ENCODE peak calls at places on chromosomes 3 and 15, in ten cellular contexts. One of them, this sample, is unnamed.

GRCh38 chr15:63504979-63505841 is 817 bp downstream of the USP3 start:
- DNase-seq in AG04450: no peak
- DNase-seq in HepG2: peak; percentile 64
- DNase-seq in bronchial epithelial cell: peak; percentile 45
- DNase-seq in foreskin fibroblast: no peak
- DNase-seq in tibial artery: peak; percentile 58
- DNase-seq in esophagus squamous epithelium: no peak
- DNase-seq in psoas muscle: peak; percentile 51
- DNase-seq in aorta: peak; percentile 83
- DNase-seq in PC-3: peak; percentile 47
- DNase-seq in this sample: peak; percentile 45

GRCh38 chr3:74613566-74613965 is 893 bp downstream of the CNTN3 start:
- DNase-seq in AG04450: no peak
- DNase-seq in HepG2: no peak
- DNase-seq in bronchial epithelial cell: no peak
- DNase-seq in foreskin fibroblast: no peak
- DNase-seq in tibial artery: no peak
- DNase-seq in esophagus squamous epithelium: no peak
- DNase-seq in psoas muscle: no peak
- DNase-seq in aorta: no peak
- DNase-seq in PC-3: no peak
- DNase-seq in this sample: no peak

GRCh38 chr3:187750041-187750512 is 4.8 kb upstream of the BCL6 start:
- DNase-seq in AG04450: no peak
- DNase-seq in HepG2: peak; percentile 92
- DNase-seq in bronchial epithelial cell: peak; percentile 92
- DNase-seq in foreskin fibroblast: no peak
- DNase-seq in tibial artery: no peak
- DNase-seq in esophagus squamous epithelium: no peak
- DNase-seq in psoas muscle: peak; percentile 16
- DNase-seq in aorta: no peak
- DNase-seq in PC-3: peak; percentile 95
- DNase-seq in this sample: no peak

GRCh38 chr15:87144775-87145174 is 1065.1 kb downstream of the AGBL1 start:
- DNase-seq in AG04450: peak; percentile 33
- DNase-seq in HepG2: no peak
- DNase-seq in bronchial epithelial cell: no peak
- DNase-seq in foreskin fibroblast: peak; percentile 2
- DNase-seq in tibial artery: no peak
- DNase-seq in esophagus squamous epithelium: no peak
- DNase-seq in psoas muscle: no peak
- DNase-seq in aorta: no peak
- DNase-seq in PC-3: peak; percentile 38
- DNase-seq in this sample: no peak

GRCh38 chr15:39605146-39605545 is 24.3 kb downstream of the THBS1 start:
- DNase-seq in AG04450: no peak
- DNase-seq in HepG2: no peak
- DNase-seq in bronchial epithelial cell: peak; percentile 17
- DNase-seq in foreskin fibroblast: no peak
- DNase-seq in tibial artery: no peak
- DNase-seq in esophagus squamous epithelium: no peak
- DNase-seq in psoas muscle: no peak
- DNase-seq in aorta: no peak
- DNase-seq in PC-3: no peak
- DNase-seq in this sample: no peak

GRCh38 chr3:27559835-27560234 is 75.7 kb upstream of the SLC4A7 start:
- DNase-seq in AG04450: peak; percentile 52
- DNase-seq in HepG2: no peak
- DNase-seq in bronchial epithelial cell: no peak
- DNase-seq in foreskin fibroblast: peak; percentile 91
- DNase-seq in tibial artery: peak; percentile 72
- DNase-seq in esophagus squamous epithelium: no peak
- DNase-seq in psoas muscle: peak; percentile 49
- DNase-seq in aorta: peak; percentile 76
- DNase-seq in PC-3: no peak
- DNase-seq in this sample: peak; percentile 72

GRCh38 chr3:172246107-172246870 is 202.0 kb downstream of the GHSR start:
- DNase-seq in AG04450: no peak
- DNase-seq in HepG2: no peak
- DNase-seq in bronchial epithelial cell: no peak
- DNase-seq in foreskin fibroblast: no peak
- DNase-seq in tibial artery: no peak
- DNase-seq in esophagus squamous epithelium: no peak
- DNase-seq in psoas muscle: no peak
- DNase-seq in aorta: no peak
- DNase-seq in PC-3: no peak
- DNase-seq in this sample: no peak

GRCh38 chr3:67657192-67657591 is 2.8 kb upstream of the SUCLG2 start:
- DNase-seq in AG04450: no peak
- DNase-seq in HepG2: no peak
- DNase-seq in bronchial epithelial cell: no peak
- DNase-seq in foreskin fibroblast: no peak
- DNase-seq in tibial artery: no peak
- DNase-seq in esophagus squamous epithelium: no peak
- DNase-seq in psoas muscle: no peak
- DNase-seq in aorta: no peak
- DNase-seq in PC-3: no peak
- DNase-seq in this sample: no peak

GRCh38 chr3:136960838-136961836 is 3.4 kb downstream of the IL20RB start:
- DNase-seq in AG04450: no peak
- DNase-seq in HepG2: no peak
- DNase-seq in bronchial epithelial cell: peak; percentile 90
- DNase-seq in foreskin fibroblast: peak; percentile 43
- DNase-seq in tibial artery: no peak
- DNase-seq in esophagus squamous epithelium: no peak
- DNase-seq in psoas muscle: no peak
- DNase-seq in aorta: no peak
- DNase-seq in PC-3: peak; percentile 77
- DNase-seq in this sample: no peak

GRCh38 chr15:77181305-77182074 is 110.6 kb upstream of the TSPAN3 start:
- DNase-seq in AG04450: no peak
- DNase-seq in HepG2: no peak
- DNase-seq in bronchial epithelial cell: no peak
- DNase-seq in foreskin fibroblast: no peak
- DNase-seq in tibial artery: no peak
- DNase-seq in esophagus squamous epithelium: no peak
- DNase-seq in psoas muscle: no peak
- DNase-seq in aorta: no peak
- DNase-seq in PC-3: no peak
- DNase-seq in this sample: no peak

GRCh38 chr3:190385835-190386688 is 1.9 kb upstream of the CLDN16 start:
- DNase-seq in AG04450: peak; percentile 84
- DNase-seq in HepG2: peak; percentile 53
- DNase-seq in bronchial epithelial cell: peak; percentile 98
- DNase-seq in foreskin fibroblast: peak; percentile 94
- DNase-seq in tibial artery: no peak
- DNase-seq in esophagus squamous epithelium: no peak
- DNase-seq in psoas muscle: no peak
- DNase-seq in aorta: no peak
- DNase-seq in PC-3: peak; percentile 98
- DNase-seq in this sample: peak; percentile 97

GRCh38 chr3:143895805-143896204 is 47.5 kb upstream of the SLC9A9 start:
- DNase-seq in AG04450: no peak
- DNase-seq in HepG2: no peak
- DNase-seq in bronchial epithelial cell: peak; percentile 25
- DNase-seq in foreskin fibroblast: no peak
- DNase-seq in tibial artery: no peak
- DNase-seq in esophagus squamous epithelium: no peak
- DNase-seq in psoas muscle: no peak
- DNase-seq in aorta: no peak
- DNase-seq in PC-3: peak; percentile 40
- DNase-seq in this sample: no peak

GRCh38 chr15:79418693-79419279 is 13.3 kb upstream of the MINAR1 start:
- DNase-seq in AG04450: no peak
- DNase-seq in HepG2: no peak
- DNase-seq in bronchial epithelial cell: no peak
- DNase-seq in foreskin fibroblast: no peak
- DNase-seq in tibial artery: no peak
- DNase-seq in esophagus squamous epithelium: no peak
- DNase-seq in psoas muscle: no peak
- DNase-seq in aorta: no peak
- DNase-seq in PC-3: no peak
- DNase-seq in this sample: no peak

GRCh38 chr3:29683306-29683993 is 402.6 kb downstream of the RBMS3 start:
- DNase-seq in AG04450: no peak
- DNase-seq in HepG2: no peak
- DNase-seq in bronchial epithelial cell: peak; percentile 64
- DNase-seq in foreskin fibroblast: peak; percentile 37
- DNase-seq in tibial artery: no peak
- DNase-seq in esophagus squamous epithelium: no peak
- DNase-seq in psoas muscle: no peak
- DNase-seq in aorta: no peak
- DNase-seq in PC-3: peak; percentile 49
- DNase-seq in this sample: peak; percentile 72

DNA sequence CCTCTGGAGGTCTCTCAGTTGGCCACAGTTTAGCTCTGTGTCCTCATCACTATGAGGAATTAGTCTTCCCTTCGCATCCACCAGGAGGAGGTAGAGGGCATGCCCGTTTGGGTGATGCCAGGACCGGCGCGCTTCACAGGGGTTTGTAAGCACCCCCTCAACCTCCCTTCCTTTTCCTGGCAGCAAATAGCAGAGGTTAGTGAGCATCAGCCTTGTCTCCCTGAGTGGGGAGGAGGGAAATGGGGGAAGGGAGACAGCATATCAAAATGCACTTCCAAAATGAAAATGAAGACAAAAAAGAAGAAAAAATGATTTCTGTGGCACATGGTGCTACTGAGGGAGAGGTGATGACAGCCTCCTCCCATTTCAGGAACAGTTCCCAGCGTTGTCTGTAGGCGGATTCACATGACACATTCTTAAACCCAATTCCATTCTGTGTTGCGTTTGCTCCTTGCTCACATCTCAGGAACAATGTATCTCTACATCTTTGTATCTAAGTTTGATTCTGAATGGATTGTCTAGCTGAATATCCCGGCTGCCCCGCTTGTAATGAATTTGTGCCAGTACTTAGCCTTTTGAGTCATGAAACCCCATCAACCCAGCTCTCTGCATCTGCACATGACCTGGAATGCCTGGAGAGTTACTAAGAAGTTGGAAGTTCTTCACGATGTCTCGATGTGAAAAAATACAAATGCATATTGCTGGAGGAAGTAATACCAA is 45.1 kb downstream of the TYRO3 start:
- DNase-seq in AG04450: no peak
- DNase-seq in HepG2: peak; percentile 63
- DNase-seq in bronchial epithelial cell: peak; percentile 63
- DNase-seq in foreskin fibroblast: peak; percentile 87
- DNase-seq in tibial artery: peak; percentile 69
- DNase-seq in esophagus squamous epithelium: no peak
- DNase-seq in psoas muscle: peak; percentile 55
- DNase-seq in aorta: peak; percentile 87
- DNase-seq in PC-3: peak; percentile 83
- DNase-seq in this sample: peak; percentile 73
- H3K4me3 ChIP-seq in AG04450: peak overlapping the region; percentile 52
- H3K4me3 ChIP-seq in HepG2: no peak overlapping the region
- H3K4me3 ChIP-seq in bronchial epithelial cell: no peak overlapping the region
- H3K4me3 ChIP-seq in foreskin fibroblast: peak overlapping the region; percentile 55
- H3K4me3 ChIP-seq in tibial artery: peak overlapping the region; percentile 27
- H3K4me3 ChIP-seq in esophagus squamous epithelium: peak overlapping the region; percentile 46
- H3K4me3 ChIP-seq in psoas muscle: peak overlapping the region; percentile 43
- H3K4me3 ChIP-seq in aorta: no peak overlapping the region
- H3K4me3 ChIP-seq in PC-3: peak overlapping the region; percentile 59
- H3K4me3 ChIP-seq in this sample: peak overlapping the region; percentile 36

GRCh38 chr15:90083419-90083818 is 18.8 kb downstream of the IDH2 start:
- DNase-seq in AG04450: no peak
- DNase-seq in HepG2: no peak
- DNase-seq in bronchial epithelial cell: no peak
- DNase-seq in foreskin fibroblast: no peak
- DNase-seq in tibial artery: no peak
- DNase-seq in esophagus squamous epithelium: no peak
- DNase-seq in psoas muscle: no peak
- DNase-seq in aorta: no peak
- DNase-seq in PC-3: no peak
- DNase-seq in this sample: no peak
- H3K4me3 ChIP-seq in AG04450: no peak overlapping the region
- H3K4me3 ChIP-seq in HepG2: no peak overlapping the region
- H3K4me3 ChIP-seq in bronchial epithelial cell: no peak overlapping the region
- H3K4me3 ChIP-seq in foreskin fibroblast: no peak overlapping the region
- H3K4me3 ChIP-seq in tibial artery: no peak overlapping the region
- H3K4me3 ChIP-seq in esophagus squamous epithelium: no peak overlapping the region
- H3K4me3 ChIP-seq in psoas muscle: no peak overlapping the region
- H3K4me3 ChIP-seq in aorta: no peak overlapping the region
- H3K4me3 ChIP-seq in PC-3: no peak overlapping the region
- H3K4me3 ChIP-seq in this sample: no peak overlapping the region

DNA sequence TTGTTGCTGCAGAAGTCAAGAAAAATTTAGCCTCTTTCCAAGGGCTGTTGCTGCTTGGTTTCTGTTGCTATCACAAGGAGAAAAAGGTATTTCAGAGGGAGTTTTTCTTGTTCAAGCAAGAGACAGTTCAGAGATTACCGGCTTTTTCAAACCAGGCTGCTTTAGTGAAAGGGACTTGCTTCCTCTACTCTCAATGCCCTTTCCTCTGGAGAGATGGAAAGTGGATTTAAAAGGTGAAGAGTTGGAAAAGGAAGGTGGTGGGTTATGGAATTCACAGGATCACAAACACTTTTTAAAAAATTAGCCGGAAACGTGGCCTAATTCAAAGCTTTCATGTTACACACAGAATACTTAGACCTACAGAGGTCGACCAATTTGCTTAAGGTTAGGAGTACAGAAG is 1.1 kb downstream of the PARP6 start:
- DNase-seq in AG04450: no peak
- DNase-seq in HepG2: no peak
- DNase-seq in bronchial epithelial cell: no peak
- DNase-seq in foreskin fibroblast: no peak
- DNase-seq in tibial artery: no peak
- DNase-seq in esophagus squamous epithelium: no peak
- DNase-seq in psoas muscle: no peak
- DNase-seq in aorta: no peak
- DNase-seq in PC-3: no peak
- DNase-seq in this sample: no peak
- H3K4me3 ChIP-seq in AG04450: peak overlapping the region; percentile 82
- H3K4me3 ChIP-seq in HepG2: no peak overlapping the region
- H3K4me3 ChIP-seq in bronchial epithelial cell: no peak overlapping the region
- H3K4me3 ChIP-seq in foreskin fibroblast: peak overlapping the region; percentile 86
- H3K4me3 ChIP-seq in tibial artery: peak overlapping the region; percentile 98
- H3K4me3 ChIP-seq in esophagus squamous epithelium: peak overlapping the region; percentile 90
- H3K4me3 ChIP-seq in psoas muscle: peak overlapping the region; percentile 93
- H3K4me3 ChIP-seq in aorta: no peak overlapping the region
- H3K4me3 ChIP-seq in PC-3: no peak overlapping the region
- H3K4me3 ChIP-seq in this sample: peak overlapping the region; percentile 88

GRCh38 chr3:25350741-25351140 is 77.3 kb upstream of the RARB start:
- DNase-seq in AG04450: no peak
- DNase-seq in HepG2: no peak
- DNase-seq in bronchial epithelial cell: no peak
- DNase-seq in foreskin fibroblast: no peak
- DNase-seq in tibial artery: no peak
- DNase-seq in esophagus squamous epithelium: no peak
- DNase-seq in psoas muscle: no peak
- DNase-seq in aorta: no peak
- DNase-seq in PC-3: no peak
- DNase-seq in this sample: no peak

GRCh38 chr3:25354071-25354470 is 74.0 kb upstream of the RARB start:
- DNase-seq in AG04450: no peak
- DNase-seq in HepG2: no peak
- DNase-seq in bronchial epithelial cell: no peak
- DNase-seq in foreskin fibroblast: no peak
- DNase-seq in tibial artery: no peak
- DNase-seq in esophagus squamous epithelium: no peak
- DNase-seq in psoas muscle: no peak
- DNase-seq in aorta: no peak
- DNase-seq in PC-3: no peak
- DNase-seq in this sample: peak; percentile 49

GRCh38 chr3:25349828-25350227 is 78.2 kb upstream of the RARB start:
- DNase-seq in AG04450: no peak
- DNase-seq in HepG2: no peak
- DNase-seq in bronchial epithelial cell: no peak
- DNase-seq in foreskin fibroblast: no peak
- DNase-seq in tibial artery: no peak
- DNase-seq in esophagus squamous epithelium: no peak
- DNase-seq in psoas muscle: no peak
- DNase-seq in aorta: no peak
- DNase-seq in PC-3: no peak
- DNase-seq in this sample: no peak

GRCh38 chr3:25355034-25355898 is 72.8 kb upstream of the RARB start:
- DNase-seq in AG04450: no peak
- DNase-seq in HepG2: no peak
- DNase-seq in bronchial epithelial cell: no peak
- DNase-seq in foreskin fibroblast: no peak
- DNase-seq in tibial artery: no peak
- DNase-seq in esophagus squamous epithelium: no peak
- DNase-seq in psoas muscle: no peak
- DNase-seq in aorta: no peak
- DNase-seq in PC-3: no peak
- DNase-seq in this sample: no peak
- H3K4me3 ChIP-seq in AG04450: no peak overlapping the region
- H3K4me3 ChIP-seq in HepG2: no peak overlapping the region
- H3K4me3 ChIP-seq in bronchial epithelial cell: no peak overlapping the region
- H3K4me3 ChIP-seq in foreskin fibroblast: no peak overlapping the region
- H3K4me3 ChIP-seq in tibial artery: no peak overlapping the region
- H3K4me3 ChIP-seq in esophagus squamous epithelium: peak overlapping the region; percentile 26
- H3K4me3 ChIP-seq in psoas muscle: peak overlapping the region; percentile 26
- H3K4me3 ChIP-seq in aorta: no peak overlapping the region
- H3K4me3 ChIP-seq in PC-3: no peak overlapping the region
- H3K4me3 ChIP-seq in this sample: peak overlapping the region; percentile 22